ENCODE peak calls at places on chromosome 6, in six cellular contexts. F, D, R, V, K and W are unnamed samples.
A peak's percentile ranks its signal among the peaks of the same experiment; 100 is the strongest.

GRCh38 chr6:126017668-126018067 is 31.3 kb downstream of the TRMT11 start:
- DNase-seq in F (no peak), D (no peak), R (no peak), V (no peak), K (no peak), W (no peak)

GRCh38 chr6:121382467-121383121 is 48.3 kb upstream of the TBC1D32 start:
- DNase-seq in F (no peak), D (no peak), R (no peak), V (no peak), K (no peak), W (no peak)

GRCh38 chr6:137982418-137983189 is 115.5 kb downstream of the TNFAIP3 start:
- DNase-seq in F (no peak), D (no peak), R (no peak), V (no peak), K (no peak), W (no peak)

GRCh38 chr6:105746130-105746505 is 340.0 kb upstream of the PRDM1 start:
- DNase-seq in F (peak; percentile 50), D (no peak), R (no peak), V (no peak), K (no peak), W (no peak)

GRCh38 chr6:51322505-51322904 is 503.8 kb downstream of the TFAP2B start:
- DNase-seq in F (no peak), D (no peak), R (no peak), V (no peak), K (no peak), W (no peak)

GRCh38 chr6:140316966-140317365 is 942.5 kb upstream of the CITED2 start:
- DNase-seq in F (no peak), D (no peak), R (no peak), V (no peak), K (no peak), W (no peak)

GRCh38 chr6:132888701-132889100 is 74.3 kb downstream of the RPS12 start:
- DNase-seq in F (no peak), D (no peak), R (no peak), V (no peak), K (no peak), W (no peak)

GRCh38 chr6:89989742-89990141 is 95.5 kb downstream of the GJA10 start:
- DNase-seq in F (no peak), D (no peak), R (no peak), V (no peak), K (no peak), W (no peak)

GRCh38 chr6:138691595-138692057 is 81.9 kb upstream of the CCDC28A start:
- DNase-seq in F (peak; percentile 10), D (peak; percentile 66), R (no peak), V (peak; percentile 11), K (peak; percentile 32), W (no peak)

GRCh38 chr6:87444362-87444761 is 28.4 kb upstream of the SLC35A1 start:
- DNase-seq in F (no peak), D (no peak), R (no peak), V (no peak), K (no peak), W (no peak)

DNA sequence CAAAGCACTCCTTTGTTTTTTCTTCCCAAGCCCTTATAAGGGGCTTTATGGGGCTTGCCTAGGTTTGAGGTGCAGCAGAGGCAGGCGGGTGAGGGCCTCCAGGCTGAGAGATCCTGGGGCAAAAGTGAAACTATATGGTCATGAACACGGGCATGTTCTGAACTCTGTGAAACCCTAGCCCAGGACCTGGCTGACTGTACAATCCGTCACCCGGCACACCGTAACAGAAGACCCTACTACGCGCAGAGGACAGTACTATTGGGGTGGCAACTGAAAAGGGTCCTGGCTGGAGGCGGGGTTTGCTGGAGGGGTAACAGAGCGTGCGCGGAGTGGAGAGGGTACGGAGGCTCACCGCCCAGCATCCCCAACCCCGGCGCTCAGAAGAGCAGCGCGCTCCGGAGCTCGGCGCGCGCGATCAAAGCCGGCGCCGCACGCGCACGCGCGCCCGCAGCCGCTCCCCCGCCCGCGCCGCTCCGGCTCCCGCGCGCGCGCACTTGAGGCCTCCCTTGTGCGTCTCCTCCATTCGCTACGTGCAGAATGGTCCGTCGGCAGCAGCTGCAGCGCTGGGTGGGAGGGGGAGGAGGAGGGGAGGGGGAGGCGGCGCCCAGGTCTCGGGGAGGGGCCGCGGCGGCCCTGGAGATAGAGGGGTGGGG is 54.2 kb downstream of the MRPL14 start:
- DNase-seq in F (peak; percentile 88), D (peak; percentile 57), R (no peak), V (peak; percentile 96), K (peak; percentile 76), W (peak; percentile 95)
- TF ChIP-seq POLR2A in F (no peak), D (peak; percentile 49), R (peak; percentile 51), V (peak; percentile 23), K (peak; percentile 47), W (peak; percentile 47)

DNA sequence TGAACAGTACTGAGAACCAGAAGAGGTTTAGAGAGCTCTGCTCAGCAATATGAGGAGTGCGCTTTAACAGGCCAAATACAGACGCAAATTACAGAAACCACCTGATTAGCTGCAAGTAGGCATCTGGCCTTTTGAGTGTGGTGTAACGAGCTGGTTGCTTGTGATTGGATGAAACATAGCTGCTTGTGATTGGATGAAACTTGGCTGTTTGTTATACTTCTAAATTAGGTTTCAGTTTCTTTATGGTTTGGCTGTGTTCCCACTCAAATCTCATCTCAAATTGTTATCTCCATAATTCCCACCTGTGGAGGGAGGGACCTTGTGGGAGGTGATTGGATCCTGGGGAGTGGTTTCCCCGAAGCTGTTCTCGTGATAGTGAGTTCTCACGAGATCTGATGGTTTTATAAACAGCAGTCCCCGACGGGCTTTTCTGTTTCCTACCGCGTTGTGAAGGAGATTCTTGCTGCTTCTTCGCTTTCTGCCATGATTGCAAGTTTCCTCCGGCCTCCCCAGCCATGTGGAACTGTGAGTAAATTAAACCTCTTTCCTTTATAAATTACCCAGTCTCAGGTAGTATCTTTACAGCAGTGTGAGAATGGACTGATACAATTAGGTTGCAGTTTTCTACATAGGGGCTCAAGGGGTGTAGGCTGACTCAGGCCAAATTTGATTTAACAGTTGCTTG is 655.9 kb upstream of the MAN1A1 start:
- DNase-seq in F (no peak), D (no peak), R (no peak), V (peak; percentile 2), K (no peak), W (no peak)
- TF ChIP-seq POLR2A in F (no peak), D (no peak), R (no peak), V (peak; percentile 45), K (no peak), W (no peak)

GRCh38 chr6:145953200-145953599 is 11.0 kb downstream of the SHPRH start:
- DNase-seq in F (no peak), D (no peak), R (no peak), V (no peak), K (no peak), W (no peak)

GRCh38 chr6:145948878-145949613 is 15.1 kb downstream of the SHPRH start:
- DNase-seq in F (no peak), D (no peak), R (no peak), V (no peak), K (no peak), W (no peak)

GRCh38 chr6:145954985-145955384 is 9.2 kb downstream of the SHPRH start:
- DNase-seq in F (no peak), D (no peak), R (no peak), V (no peak), K (no peak), W (no peak)
- TF ChIP-seq POLR2A in F (no peak), D (no peak), R (no peak), V (no peak), K (no peak), W (no peak)

GRCh38 chr6:32175322-32175710 is 568 bp downstream of the AGPAT1 start:
- DNase-seq in F (no peak), D (no peak), R (no peak), V (no peak), K (no peak), W (no peak)

GRCh38 chr6:32176476-32177181 is 745 bp upstream of the AGPAT1 start:
- DNase-seq in F (no peak), D (no peak), R (no peak), V (no peak), K (no peak), W (no peak)

GRCh38 chr6:32174416-32174815 is 1.5 kb downstream of the AGPAT1 start:
- DNase-seq in F (no peak), D (no peak), R (no peak), V (no peak), K (no peak), W (no peak)

GRCh38 chr6:32177182-32177787 is 920 bp upstream of the RNF5 start:
- DNase-seq in F (peak; percentile 69), D (no peak), R (no peak), V (no peak), K (no peak), W (no peak)

GRCh38 chr6:32175711-32176475 is at the start of gene AGPAT1:
- DNase-seq in F (peak; percentile 98), D (peak; percentile 97), R (peak; percentile 51), V (peak; percentile 97), K (peak; percentile 96), W (peak; percentile 99)
- TF ChIP-seq POLR2A in F (peak; percentile 43), D (peak; percentile 92), R (peak; percentile 73), V (peak; percentile 57), K (peak; percentile 60), W (peak; percentile 59)

GRCh38 chr6:157172088-157172768 is 151.1 kb downstream of the TMEM242 start:
- DNase-seq in F (no peak), D (no peak), R (no peak), V (no peak), K (no peak), W (no peak)
- TF ChIP-seq POLR2A in F (no peak), D (no peak), R (no peak), V (no peak), K (no peak), W (no peak)